ENCODE peak calls at places on chromosome 19, in seven cellular contexts. Q is brain microvascular endothelial cell, B is GM12865, P is left ventricle myocardium inferior, G is A549, N is hepatocyte, Z is uterus. C is an unnamed sample.
A peak's percentile ranks its signal among the peaks of the same experiment; 100 is the strongest.

GRCh38 chr19:21947775-21948174 is 63.0 kb downstream of the ZNF208 start:
- DNase-seq in Q (no peak), B (peak; percentile 5), P (no peak), G (peak; percentile 6), N (no peak), Z (no peak), C (no peak)

GRCh38 chr19:50705422-50706019 is 14.1 kb downstream of the SHANK1 start:
- DNase-seq in Q (peak; percentile 68), B (peak; percentile 69), P (no peak), G (peak; percentile 79), N (peak; percentile 61), Z (no peak), C (peak; percentile 87)

GRCh38 chr19:38310986-38311385 is 4.8 kb downstream of the YIF1B start:
- DNase-seq in Q (no peak), B (no peak), P (no peak), G (no peak), N (no peak), Z (no peak), C (no peak)

GRCh38 chr19:44867578-44867977 is 21.5 kb downstream of the NECTIN2 start:
- DNase-seq in Q (no peak), B (no peak), P (no peak), G (no peak), N (no peak), Z (no peak), C (no peak)

GRCh38 chr19:27652796-27653195 is 1560.2 kb downstream of the UQCRFS1 start:
- DNase-seq in Q (no peak), B (no peak), P (no peak), G (no peak), N (no peak), Z (no peak), C (no peak)

GRCh38 chr19:1065606-1066109 is 1.3 kb upstream of the ARHGAP45 start:
- DNase-seq in Q (no peak), B (peak; percentile 17), P (no peak), G (no peak), N (peak; percentile 75), Z (no peak), C (no peak)

GRCh38 chr19:3045885-3046603 is 16.3 kb downstream of the TLE5 start:
- DNase-seq in Q (no peak), B (no peak), P (no peak), G (no peak), N (no peak), Z (peak; percentile 51), C (no peak)

GRCh38 chr19:16075430-16076153 is 703 bp upstream of the TPM4 start:
- DNase-seq in Q (no peak), B (no peak), P (no peak), G (no peak), N (no peak), Z (no peak), C (no peak)

GRCh38 chr19:45451181-45451849 is 16.5 kb upstream of the FOSB start:
- DNase-seq in Q (peak; percentile 86), B (peak; percentile 83), P (no peak), G (no peak), N (peak; percentile 62), Z (peak; percentile 59), C (peak; percentile 30)

GRCh38 chr19:43561144-43561970 is 14.0 kb downstream of the XRCC1 start:
- DNase-seq in Q (no peak), B (no peak), P (no peak), G (no peak), N (no peak), Z (no peak), C (no peak)

GRCh38 chr19:8592231-8593009 is 15.2 kb upstream of the MYO1F start:
- DNase-seq in Q (peak; percentile 99), B (peak; percentile 52), P (peak; percentile 95), G (peak; percentile 98), N (peak; percentile 99), Z (peak; percentile 99), C (no peak)

GRCh38 chr19:16661480-16662034 is 618 bp downstream of the TMEM38A start:
- DNase-seq in Q (no peak), B (peak; percentile 87), P (peak; percentile 71), G (no peak), N (peak; percentile 24), Z (peak; percentile 37), C (peak; percentile 40)

GRCh38 chr19:11693505-11694499 is 44.9 kb downstream of the ZNF823 start:
- DNase-seq in Q (peak; percentile 73), B (peak; percentile 7), P (no peak), G (no peak), N (peak; percentile 49), Z (no peak), C (no peak)

GRCh38 chr19:53019684-53020083 is 6.0 kb downstream of the ERVV-1 start:
- DNase-seq in Q (no peak), B (no peak), P (no peak), G (no peak), N (no peak), Z (no peak), C (no peak)

GRCh38 chr19:639251-640155 is at the start of gene FGF22:
- DNase-seq in Q (peak; percentile 80), B (peak; percentile 91), P (peak; percentile 95), G (peak; percentile 83), N (peak; percentile 95), Z (peak; percentile 91), C (peak; percentile 99)

GRCh38 chr19:13024126-13024957 is 29.1 kb downstream of the NFIX start:
- DNase-seq in Q (no peak), B (no peak), P (no peak), G (no peak), N (no peak), Z (no peak), C (no peak)

GRCh38 chr19:34082289-34083077 is 89.8 kb upstream of the LSM14A start:
- DNase-seq in Q (no peak), B (no peak), P (no peak), G (no peak), N (peak; percentile 25), Z (no peak), C (no peak)

GRCh38 chr19:9883231-9883758 is 48.2 kb downstream of the PIN1 start:
- DNase-seq in Q (no peak), B (no peak), P (no peak), G (no peak), N (no peak), Z (no peak), C (no peak)

GRCh38 chr19:5590865-5591154 is 23.1 kb upstream of the TINCR start:
- DNase-seq in Q (no peak), B (no peak), P (no peak), G (no peak), N (no peak), Z (no peak), C (no peak)

GRCh38 chr19:55283548-55284393 is at the start of gene BRSK1:
- DNase-seq in Q (peak; percentile 40), B (no peak), P (peak; percentile 60), G (peak; percentile 62), N (peak; percentile 81), Z (peak; percentile 77), C (no peak)

GRCh38 chr19:57903298-57904174 is 12.9 kb downstream of the ZNF417 start:
- DNase-seq in Q (no peak), B (peak; percentile 11), P (no peak), G (peak; percentile 43), N (peak; percentile 46), Z (no peak), C (no peak)
- TF ChIP-seq CTCF in Q (peak; percentile 39), B (no peak), P (peak; percentile 61), G (peak; percentile 24), N (peak; percentile 60), Z (peak; percentile 43), C (peak; percentile 41)

DNA sequence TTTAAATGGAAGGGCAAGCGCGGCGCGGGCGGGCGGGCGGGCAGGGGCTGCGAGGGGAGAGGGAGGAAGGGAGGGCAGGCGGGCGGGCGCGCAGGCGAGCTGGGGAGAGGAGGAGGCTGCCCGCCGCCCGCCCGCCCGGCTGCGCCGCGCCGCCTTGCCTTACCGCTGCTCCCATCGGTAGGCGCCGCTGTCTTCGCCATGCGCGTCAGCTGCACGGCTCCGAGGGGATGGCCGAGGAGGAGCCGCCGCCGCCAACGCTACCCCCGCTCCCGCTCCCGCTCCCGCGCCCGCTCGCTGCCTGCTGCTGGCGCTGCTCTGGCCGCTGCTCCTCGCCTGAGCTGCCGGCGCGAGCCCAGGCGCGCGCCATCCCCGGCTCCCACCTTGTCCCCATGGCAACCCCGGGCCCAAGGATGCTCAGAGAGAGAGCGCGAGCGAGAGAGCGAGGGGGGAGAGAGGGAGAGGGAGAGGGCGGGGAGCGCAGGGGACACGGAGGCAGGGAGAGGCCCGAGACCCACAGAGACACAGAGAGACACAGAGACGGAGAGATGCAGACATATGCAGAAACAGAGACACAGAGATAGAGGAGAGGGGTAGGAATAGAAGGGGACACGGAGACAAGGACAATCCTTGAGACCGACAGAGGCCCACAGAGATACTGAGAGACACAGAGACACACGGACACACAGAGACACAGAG is 40.3 kb downstream of the DEDD2 start:
- DNase-seq in Q (peak; percentile 48), B (peak; percentile 67), P (peak; percentile 66), G (peak; percentile 90), N (peak; percentile 91), Z (peak; percentile 36), C (peak; percentile 82)
- TF ChIP-seq CTCF in Q (peak; percentile 52), B (peak; percentile 36), P (peak; percentile 60), G (peak; percentile 73), N (peak; percentile 46), Z (peak; percentile 35), C (peak; percentile 61)

GRCh38 chr19:18321729-18322091 is 1.2 kb downstream of the LSM4 start:
- DNase-seq in Q (no peak), B (peak; percentile 68), P (no peak), G (no peak), N (no peak), Z (no peak), C (no peak)

GRCh38 chr19:18322318-18322758 is 538 bp downstream of the LSM4 start:
- DNase-seq in Q (peak; percentile 64), B (peak; percentile 79), P (peak; percentile 46), G (peak; percentile 74), N (peak; percentile 82), Z (no peak), C (peak; percentile 64)

GRCh38 chr19:18320865-18321728 is 1.8 kb downstream of the LSM4 start:
- DNase-seq in Q (no peak), B (no peak), P (peak; percentile 28), G (no peak), N (peak; percentile 58), Z (no peak), C (no peak)

GRCh38 chr19:18319591-18320135 is 3.2 kb downstream of the LSM4 start:
- DNase-seq in Q (no peak), B (no peak), P (no peak), G (no peak), N (peak; percentile 70), Z (no peak), C (no peak)

GRCh38 chr19:18322759-18323460 is at the start of gene LSM4:
- DNase-seq in Q (peak; percentile 96), B (peak; percentile 99), P (peak; percentile 98), G (peak; percentile 97), N (peak; percentile 100), Z (peak; percentile 97), C (peak; percentile 99)
- TF ChIP-seq CTCF in Q (peak; percentile 56), B (peak; percentile 38), P (no peak), G (no peak), N (peak; percentile 42), Z (peak; percentile 42), C (peak; percentile 61)

DNA sequence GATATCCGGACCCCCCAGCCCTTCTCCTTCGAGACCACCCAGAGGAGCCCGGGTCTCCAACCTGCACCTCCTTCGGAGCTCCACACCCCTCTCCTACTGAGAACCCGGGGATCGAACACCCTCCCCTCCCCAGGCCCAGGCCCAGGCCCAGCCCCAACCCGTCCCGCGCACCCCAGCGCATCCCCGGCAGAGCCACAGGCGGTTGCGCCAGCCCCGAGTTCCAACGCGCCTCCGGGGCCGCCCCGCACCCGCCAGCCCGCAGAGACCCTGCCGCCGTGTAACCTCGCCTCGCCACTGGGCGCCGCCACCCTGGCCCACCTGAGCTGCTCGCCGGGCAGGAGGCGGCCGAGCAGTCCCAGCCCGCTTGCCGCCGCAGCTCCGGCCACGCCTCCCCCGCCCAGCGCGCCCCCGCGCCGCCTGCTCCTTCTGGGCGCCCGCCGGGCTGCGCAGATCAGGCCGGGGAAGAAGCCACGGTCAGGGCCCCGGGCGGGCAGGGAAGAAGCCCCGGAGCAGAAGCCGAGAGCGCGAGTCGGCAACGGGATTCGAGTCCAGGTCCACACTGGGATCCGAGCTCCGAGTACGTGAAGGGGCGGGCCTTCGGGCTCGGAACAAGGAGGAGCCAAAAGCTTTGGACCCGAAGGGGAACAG is at the start of gene MBOAT7:
- DNase-seq in Q (no peak), B (no peak), P (no peak), G (no peak), N (no peak), Z (no peak), C (peak; percentile 87)
- TF ChIP-seq CTCF in Q (peak; percentile 19), B (peak; percentile 44), P (peak; percentile 44), G (peak; percentile 34), N (peak; percentile 43), Z (peak; percentile 46), C (peak; percentile 57)

C was measured in GM13977.